ENCODE peak calls at places on chromosomes 2 and 18, in nine cellular contexts. X, U, N, M, I, P, G, D and R are unnamed samples.

GRCh38 chr2:101121174-101121573 is 30.0 kb downstream of the TBC1D8 start:
- DNase-seq in P (no peak), N (no peak), U (no peak), I (no peak), X (no peak), G (no peak), D (no peak), M (peak), R (no peak)

GRCh38 chr2:174615951-174616436 is 18.4 kb upstream of the WIPF1 start:
- DNase-seq in U (no peak), N (no peak), D (no peak), X (peak), P (no peak), G (no peak), M (peak), I (no peak), R (no peak)

GRCh38 chr18:23902396-23902795 is 112.2 kb upstream of the TTC39C start:
- DNase-seq in M (no peak), N (no peak), U (no peak), D (no peak), P (no peak), X (no peak), I (no peak), G (no peak), R (no peak)

GRCh38 chr2:240418311-240418710 is 17.2 kb upstream of the GPC1 start:
- DNase-seq in D (no peak), P (peak), I (no peak), X (no peak), N (no peak), G (no peak), U (no peak), M (no peak), R (no peak)

GRCh38 chr2:85784474-85784986 is 30.7 kb downstream of the ATOH8 start:
- DNase-seq in I (no peak), P (no peak), U (no peak), X (no peak), M (no peak), D (no peak), N (no peak), G (no peak), R (no peak)

GRCh38 chr2:65545818-65546217 is 113.4 kb upstream of the SPRED2 start:
- DNase-seq in I (no peak), G (no peak), U (no peak), P (no peak), D (no peak), M (no peak), N (no peak), X (no peak), R (no peak)

GRCh38 chr2:73489053-73489452 is 103.4 kb downstream of the ALMS1 start:
- DNase-seq in M (no peak), D (no peak), X (peak), N (peak), G (no peak), U (peak), P (no peak), I (no peak), R (no peak)

GRCh38 chr18:11808001-11808855 is 43.0 kb upstream of the CHMP1B start:
- DNase-seq in N (no peak), D (no peak), U (no peak), M (peak), X (no peak), P (no peak), I (peak), G (peak), R (no peak)

GRCh38 chr2:240725266-240726060 is 33.8 kb downstream of the AQP12A start:
- DNase-seq in M (no peak), G (no peak), N (no peak), P (no peak), D (no peak), U (no peak), X (no peak), I (no peak), R (no peak)

GRCh38 chr2:212535963-212536362 is 2.6 kb downstream of the ERBB4 start:
- DNase-seq in P (no peak), I (peak), U (no peak), X (no peak), M (no peak), D (no peak), G (no peak), N (no peak), R (no peak)

GRCh38 chr18:68267583-68267982 is 447.3 kb downstream of the TMX3 start:
- DNase-seq in I (no peak), G (peak), P (no peak), U (no peak), N (no peak), D (no peak), M (no peak), X (no peak), R (no peak)

GRCh38 chr18:59270689-59271257 is 2.5 kb downstream of the RAX start:
- DNase-seq in P (no peak), X (no peak), I (no peak), U (no peak), N (peak), D (no peak), G (no peak), M (no peak), R (no peak)

GRCh38 chr2:68799615-68800400 is 65.2 kb downstream of the ARHGAP25 start:
- DNase-seq in I (no peak), D (no peak), M (no peak), P (no peak), U (no peak), X (no peak), G (no peak), N (no peak), R (no peak)

GRCh38 chr2:170969030-170969429 is 40.0 kb downstream of the GORASP2 start:
- DNase-seq in U (no peak), X (peak), M (no peak), N (no peak), D (no peak), G (no peak), I (no peak), P (no peak), R (no peak)

GRCh38 chr2:45134726-45135125 is 125.5 kb upstream of the SIX2 start:
- DNase-seq in N (no peak), G (no peak), D (no peak), U (no peak), M (peak), X (no peak), P (no peak), I (no peak), R (no peak)

GRCh38 chr18:179499-179898 is 21.1 kb downstream of the USP14 start:
- DNase-seq in X (no peak), I (no peak), M (no peak), D (no peak), N (no peak), P (no peak), G (no peak), U (no peak), R (no peak)

GRCh38 chr2:99816908-99817307 is 325.5 kb downstream of the AFF3 start:
- DNase-seq in D (no peak), X (no peak), M (no peak), N (no peak), P (no peak), G (no peak), U (no peak), I (no peak), R (no peak)

GRCh38 chr2:67797801-67798535 is 264.8 kb downstream of the C1D start:
- DNase-seq in D (no peak), G (peak), U (no peak), X (no peak), N (no peak), P (no peak), M (no peak), I (no peak), R (no peak)

GRCh38 chr2:32942728-32943485 is 3.8 kb upstream of the LTBP1 start:
- DNase-seq in P (no peak), X (no peak), I (peak), G (no peak), N (no peak), U (no peak), D (no peak), M (no peak), R (no peak)

GRCh38 chr18:76452357-76452756 is 42.7 kb downstream of the ZNF516 start:
- DNase-seq in G (no peak), X (no peak), P (peak), I (no peak), D (peak), U (no peak), M (no peak), N (no peak), R (no peak)

GRCh38 chr2:62406573-62407043 is 99.4 kb downstream of the TMEM17 start:
- DNase-seq in D (no peak), I (no peak), X (no peak), N (no peak), M (no peak), P (no peak), G (no peak), U (no peak), R (no peak)

GRCh38 chr2:205865794-205866490 is 183.6 kb downstream of the NRP2 start:
- DNase-seq in M (no peak), X (no peak), U (no peak), N (no peak), G (no peak), I (no peak), P (no peak), D (no peak), R (no peak)

GRCh38 chr18:22709288-22710060 is 223.7 kb upstream of the RBBP8 start:
- DNase-seq in N (no peak), I (no peak), D (no peak), P (no peak), G (no peak), X (no peak), M (peak), U (no peak), R (no peak)

GRCh38 chr2:240964854-240965295 is 33.5 kb upstream of the SNED1 start:
- DNase-seq in G (no peak), U (no peak), M (no peak), X (peak), D (no peak), P (no peak), N (no peak), I (peak), R (peak)

GRCh38 chr2:88834866-88835265 is 143.4 kb downstream of the RPIA start:
- DNase-seq in D (no peak), X (no peak), I (no peak), P (no peak), U (no peak), G (no peak), N (no peak), M (no peak), R (no peak)

GRCh38 chr18:40867452-40867851 is 1087.6 kb upstream of the PIK3C3 start:
- DNase-seq in I (no peak), P (no peak), X (no peak), G (peak), D (no peak), U (no peak), M (peak), N (no peak), R (no peak)

GRCh38 chr2:1866402-1867091 is 122.2 kb upstream of the PXDN start:
- DNase-seq in U (no peak), G (no peak), X (no peak), D (no peak), P (no peak), I (no peak), M (no peak), N (no peak), R (no peak)

GRCh38 chr18:12010187-12010802 is 29.0 kb downstream of the IMPA2 start:
- DNase-seq in G (no peak), N (no peak), U (no peak), D (no peak), P (no peak), X (peak), M (no peak), I (no peak), R (peak)

GRCh38 chr2:228180126-228181097 is 1.1 kb downstream of the SPHKAP start:
- DNase-seq in D (no peak), M (peak), U (no peak), P (no peak), X (no peak), N (peak), I (peak), G (no peak), R (no peak)

GRCh38 chr2:24722141-24722790 is 70.9 kb downstream of the PTRHD1 start:
- DNase-seq in U (no peak), G (no peak), I (no peak), P (no peak), N (no peak), X (no peak), M (no peak), D (no peak), R (no peak)

GRCh38 chr2:193885419-193885818 is 1690.7 kb upstream of the TMEFF2 start:
- DNase-seq in G (no peak), N (no peak), M (no peak), X (no peak), D (no peak), U (no peak), I (no peak), P (no peak), R (no peak)

GRCh38 chr2:8145385-8145784 is 536.5 kb upstream of the ID2 start:
- DNase-seq in U (no peak), I (no peak), D (no peak), M (no peak), P (no peak), N (no peak), X (no peak), G (no peak), R (no peak)

GRCh38 chr2:68251855-68252406 is 401 bp downstream of the PPP3R1 start:
- DNase-seq in I (peak), X (peak), N (peak), M (no peak), G (no peak), D (peak), P (no peak), U (peak), R (no peak)

GRCh38 chr2:42234056-42234455 is 64.9 kb downstream of the EML4 start:
- DNase-seq in I (no peak), P (no peak), M (no peak), G (peak), N (no peak), U (no peak), X (no peak), D (no peak), R (no peak)

GRCh38 chr2:219803294-219803693 is 175.9 kb downstream of the SLC4A3 start:
- DNase-seq in G (no peak), M (no peak), N (no peak), P (no peak), X (no peak), D (no peak), U (no peak), I (no peak), R (no peak)

GRCh38 chr18:3596324-3597158 is 146.6 kb downstream of the TGIF1 start:
- DNase-seq in D (no peak), U (peak), X (no peak), N (peak), G (no peak), M (peak), I (peak), P (peak), R (no peak)

GRCh38 chr2:160278889-160279196 is 78.8 kb upstream of the ITGB6 start:
- DNase-seq in G (no peak), M (peak), U (no peak), N (no peak), P (no peak), I (no peak), D (no peak), X (no peak), R (no peak)

DNA sequence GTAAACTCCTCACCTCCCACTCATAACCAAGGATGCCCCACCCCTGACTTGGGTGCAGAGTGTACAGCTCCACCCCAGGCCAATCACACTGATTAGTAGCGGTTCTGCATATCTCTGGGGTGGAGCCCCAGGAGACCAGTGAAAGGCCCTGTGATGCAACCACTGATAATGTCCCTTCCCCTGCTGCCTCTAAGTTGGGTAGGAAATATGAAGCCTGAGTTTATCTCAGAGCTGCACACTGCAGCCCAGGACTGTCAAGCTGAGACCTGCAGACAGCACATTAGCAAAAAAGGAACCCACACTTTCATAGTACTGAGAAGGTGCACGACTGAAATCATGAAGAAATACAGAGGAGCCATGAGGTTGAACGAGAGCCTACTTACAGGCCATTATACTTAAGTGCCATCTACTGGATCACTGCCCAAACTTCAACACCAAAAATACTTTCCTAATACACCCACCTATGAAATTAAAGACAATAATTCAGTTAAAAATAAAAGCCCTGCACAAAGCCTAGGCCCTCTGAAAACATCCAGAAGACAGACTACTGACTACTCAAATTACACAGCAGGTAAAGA is 455.4 kb upstream of the LRRTM4 start:
- DNase-seq in P (no peak), N (no peak), X (peak), G (no peak), D (no peak), M (no peak), U (no peak), I (no peak), R (no peak)
- TF ChIP-seq CTCF in P (no peak), N (no peak), X (no peak), G (no peak), D (no peak), M (no peak), U (no peak), I (peak), R (no peak)

GRCh38 chr2:109260886-109261700 is 132.1 kb downstream of the SH3RF3 start:
- DNase-seq in M (peak), X (peak), I (peak), N (no peak), G (no peak), P (no peak), U (no peak), D (peak), R (no peak)
- TF ChIP-seq CTCF in M (no peak), X (peak), I (peak), N (no peak), G (peak), P (no peak), U (no peak), D (no peak), R (peak)

GRCh38 chr2:231708773-231709635 is 679 bp downstream of the PTMA start:
- DNase-seq in P (no peak), G (no peak), U (no peak), M (peak), D (no peak), I (no peak), X (peak), N (peak), R (no peak)
- TF ChIP-seq CTCF in P (no peak), G (no peak), U (peak), M (peak), D (peak), I (no peak), X (no peak), N (no peak), R (peak)

GRCh38 chr18:33761363-33761762 is 183.3 kb downstream of the ASXL3 start:
- DNase-seq in D (no peak), N (peak), X (peak), U (no peak), I (no peak), M (peak), G (no peak), P (no peak), R (no peak)
- TF ChIP-seq CTCF in D (peak), N (peak), X (peak), U (peak), I (peak), M (peak), G (peak), P (no peak), R (peak)

GRCh38 chr2:222577341-222577740 is 78.6 kb downstream of the FARSB start:
- DNase-seq in M (no peak), D (no peak), U (no peak), P (no peak), G (no peak), N (no peak), X (no peak), I (no peak), R (no peak)

DNA sequence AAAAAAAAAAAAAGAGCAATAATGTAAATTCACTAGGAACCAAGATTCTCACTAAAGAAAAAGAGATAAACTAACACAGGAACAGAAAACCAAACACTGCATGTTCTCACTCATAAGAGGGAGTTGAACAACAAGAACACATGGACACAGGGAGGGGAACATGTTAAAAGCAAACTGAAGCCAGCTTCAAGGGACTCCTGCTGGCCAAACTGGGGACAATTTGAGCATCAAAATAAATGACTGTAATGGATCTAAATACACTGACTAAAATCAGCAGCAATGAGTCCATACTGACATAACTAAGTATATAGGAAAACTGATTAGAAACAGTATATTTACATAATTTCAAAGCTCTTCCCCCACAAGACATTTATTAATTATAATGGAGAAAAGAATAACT is 73.0 kb downstream of the FARSB start:
- DNase-seq in U (no peak), P (no peak), I (no peak), D (no peak), G (no peak), M (peak), X (peak), N (no peak), R (no peak)
- TF ChIP-seq CTCF in U (no peak), P (no peak), I (peak), D (no peak), G (peak), M (no peak), X (peak), N (no peak), R (peak)

GRCh38 chr2:43298496-43298895 is 72.1 kb upstream of the ZFP36L2 start:
- DNase-seq in X (no peak), P (no peak), D (no peak), U (no peak), M (no peak), I (no peak), G (no peak), N (no peak), R (no peak)

GRCh38 chr2:43292851-43293743 is 66.7 kb upstream of the ZFP36L2 start:
- DNase-seq in U (no peak), X (no peak), D (no peak), P (no peak), M (no peak), I (no peak), G (no peak), N (no peak), R (no peak)

GRCh38 chr2:43292297-43292696 is 65.9 kb upstream of the ZFP36L2 start:
- DNase-seq in I (no peak), D (no peak), M (no peak), X (no peak), N (no peak), P (no peak), U (no peak), G (no peak), R (no peak)

GRCh38 chr2:43294973-43295603 is 68.7 kb upstream of the ZFP36L2 start:
- DNase-seq in X (no peak), D (no peak), G (no peak), N (peak), I (no peak), P (no peak), M (no peak), U (no peak), R (no peak)

GRCh38 chr2:43293744-43294695 is 67.6 kb upstream of the ZFP36L2 start:
- DNase-seq in D (no peak), P (peak), I (no peak), G (peak), X (peak), U (peak), M (peak), N (peak), R (no peak)
- TF ChIP-seq CTCF in D (no peak), P (no peak), I (no peak), G (no peak), X (no peak), U (no peak), M (no peak), N (no peak), R (no peak)

DNA sequence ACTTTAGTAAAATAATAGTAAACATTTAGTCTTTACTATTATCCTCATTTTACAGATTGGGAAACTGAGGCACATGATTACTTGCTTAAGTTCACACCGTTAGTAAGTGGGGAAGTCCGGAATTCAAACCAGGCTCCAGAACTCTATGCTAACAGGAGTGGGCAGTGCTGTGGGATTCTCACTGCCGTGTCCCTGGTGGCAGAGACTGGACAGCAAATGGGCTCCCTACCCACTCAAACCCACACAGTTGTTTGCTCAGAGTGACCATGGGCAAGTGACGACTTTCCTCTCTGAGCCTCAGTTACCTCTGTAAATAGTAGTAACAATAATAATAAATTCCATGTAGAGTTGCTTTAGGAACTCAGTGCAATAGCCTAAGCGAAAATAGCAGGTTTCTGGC is 24.0 kb downstream of the MAIP1 start:
- DNase-seq in U (no peak), X (no peak), G (no peak), I (no peak), M (no peak), P (no peak), N (no peak), D (no peak), R (no peak)
- TF ChIP-seq CTCF in U (no peak), X (no peak), G (no peak), I (no peak), M (no peak), P (no peak), N (no peak), D (no peak), R (no peak)